ENCODE peak calls at places on chromosome 4, in five cellular contexts. L is AG09309, C is LHCN-M2, B is T-helper 2 cell, H is sciatic nerve. P is an unnamed sample.

GRCh38 chr4:1371831-1372165 is 24.8 kb downstream of the UVSSA start:
- DNase-seq in L (no peak), C (no peak), B (no peak), H (peak), P (no peak)

GRCh38 chr4:90025248-90025647 is 101.9 kb upstream of the CCSER1 start:
- DNase-seq in L (no peak), C (no peak), B (no peak), H (no peak), P (peak)

GRCh38 chr4:98522603-98523395 is 135.6 kb downstream of the TSPAN5 start:
- DNase-seq in L (no peak), C (peak), B (no peak), H (no peak), P (no peak)

GRCh38 chr4:10746371-10747143 is 62.0 kb upstream of the CLNK start:
- DNase-seq in L (no peak), C (peak), B (no peak), H (no peak), P (no peak)

GRCh38 chr4:91092398-91092955 is 965.3 kb downstream of the CCSER1 start:
- DNase-seq in L (no peak), C (peak), B (no peak), H (no peak), P (no peak)

GRCh38 chr4:83490876-83491450 is 6.1 kb upstream of the ABRAXAS1 start:
- DNase-seq in L (no peak), C (peak), B (no peak), H (no peak), P (peak)

GRCh38 chr4:142314686-142315085 is 531.4 kb downstream of the INPP4B start:
- DNase-seq in L (no peak), C (no peak), B (no peak), H (no peak), P (no peak)

GRCh38 chr4:22094217-22094616 is 145.6 kb upstream of the KCNIP4 start:
- DNase-seq in L (no peak), C (no peak), B (no peak), H (no peak), P (no peak)

GRCh38 chr4:80069837-80070788 is 2.9 kb downstream of the ANTXR2 start:
- DNase-seq in L (no peak), C (peak), B (no peak), H (no peak), P (no peak)

GRCh38 chr4:101944649-101945048 is 154.1 kb downstream of the BANK1 start:
- DNase-seq in L (no peak), C (peak), B (no peak), H (no peak), P (no peak)

GRCh38 chr4:143482753-143483362 is 30.6 kb upstream of the SMARCA5 start:
- DNase-seq in L (peak), C (peak), B (no peak), H (no peak), P (peak)

GRCh38 chr4:26238426-26238781 is 82.4 kb upstream of the RBPJ start:
- DNase-seq in L (no peak), C (no peak), B (no peak), H (no peak), P (peak)

GRCh38 chr4:73856518-73856917 is 3.4 kb downstream of the PF4V1 start:
- DNase-seq in L (no peak), C (peak), B (no peak), H (no peak), P (no peak)

GRCh38 chr4:40506066-40506465 is 123.6 kb downstream of the RBM47 start:
- DNase-seq in L (no peak), C (no peak), B (no peak), H (no peak), P (no peak)

GRCh38 chr4:123939621-123940020 is 543.0 kb downstream of the SPRY1 start:
- DNase-seq in L (peak), C (peak), B (no peak), H (no peak), P (no peak)

GRCh38 chr4:119478446-119479179 is 150.0 kb downstream of the PDE5A start:
- DNase-seq in L (no peak), C (no peak), B (no peak), H (no peak), P (no peak)

GRCh38 chr4:24843121-24843520 is 47.7 kb downstream of the SOD3 start:
- DNase-seq in L (no peak), C (no peak), B (no peak), H (no peak), P (no peak)

GRCh38 chr4:7297881-7298280 is 105.5 kb downstream of the SORCS2 start:
- DNase-seq in L (no peak), C (no peak), B (no peak), H (no peak), P (no peak)

GRCh38 chr4:126790633-126791032 is 842.1 kb upstream of the INTU start:
- DNase-seq in L (no peak), C (peak), B (no peak), H (no peak), P (no peak)

P was measured in NCI-H345.